ENCODE peak calls at places on chromosomes 11 and 22, in five cellular contexts. One of them, this sample, is unnamed. For H3K4me1 and H3K9me3, the result is how much of the 10 kb centered on the place peaks cover.

GRCh38 chr22:40178417-40179409 is 988 bp downstream of the TNRC6B start:
- DNase-seq in SK-N-SH: peak
- DNase-seq in ascending aorta: no peak
- DNase-seq in colonic mucosa: peak
- DNase-seq in ovary: no peak
- DNase-seq in this sample: no peak

GRCh38 chr11:114876231-114876630 is 197.9 kb downstream of the NXPE2 start:
- DNase-seq in SK-N-SH: no peak
- DNase-seq in ascending aorta: no peak
- DNase-seq in colonic mucosa: no peak
- DNase-seq in ovary: no peak
- DNase-seq in this sample: no peak

GRCh38 chr22:39360674-39361413 is 11.1 kb downstream of the SYNGR1 start:
- DNase-seq in SK-N-SH: no peak
- DNase-seq in ascending aorta: no peak
- DNase-seq in colonic mucosa: no peak
- DNase-seq in ovary: no peak
- DNase-seq in this sample: no peak

GRCh38 chr11:80702264-80702663 is 1261.4 kb upstream of the TENM4 start:
- DNase-seq in SK-N-SH: no peak
- DNase-seq in ascending aorta: no peak
- DNase-seq in colonic mucosa: no peak
- DNase-seq in ovary: no peak
- DNase-seq in this sample: no peak

GRCh38 chr11:113193894-113194293 is 120.5 kb upstream of the TTC12 start:
- DNase-seq in SK-N-SH: peak
- DNase-seq in ascending aorta: no peak
- DNase-seq in colonic mucosa: peak
- DNase-seq in ovary: peak
- DNase-seq in this sample: no peak

GRCh38 chr11:118530180-118530682 is 761 bp upstream of the TMEM25 start:
- DNase-seq in SK-N-SH: no peak
- DNase-seq in ascending aorta: no peak
- DNase-seq in colonic mucosa: peak
- DNase-seq in ovary: no peak
- DNase-seq in this sample: no peak

GRCh38 chr22:19889951-19890350 is 35.3 kb upstream of the GNB1L start:
- DNase-seq in SK-N-SH: no peak
- DNase-seq in ascending aorta: no peak
- DNase-seq in colonic mucosa: no peak
- DNase-seq in ovary: no peak
- DNase-seq in this sample: no peak

GRCh38 chr11:116567721-116568242 is 205.0 kb downstream of the BUD13 start:
- DNase-seq in SK-N-SH: no peak
- DNase-seq in ascending aorta: no peak
- DNase-seq in colonic mucosa: no peak
- DNase-seq in ovary: no peak
- DNase-seq in this sample: no peak

GRCh38 chr22:50731811-50732624 is 6.0 kb upstream of the ACR start:
- DNase-seq in SK-N-SH: peak
- DNase-seq in ascending aorta: peak
- DNase-seq in colonic mucosa: peak
- DNase-seq in ovary: peak
- DNase-seq in this sample: no peak

GRCh38 chr11:120612363-120613263 is 101.1 kb downstream of the GRIK4 start:
- DNase-seq in SK-N-SH: no peak
- DNase-seq in ascending aorta: no peak
- DNase-seq in colonic mucosa: peak
- DNase-seq in ovary: peak
- DNase-seq in this sample: no peak

GRCh38 chr11:3709977-3710376 is 38.8 kb upstream of the CHRNA10 start:
- DNase-seq in SK-N-SH: no peak
- DNase-seq in ascending aorta: no peak
- DNase-seq in colonic mucosa: no peak
- DNase-seq in ovary: no peak
- DNase-seq in this sample: no peak

GRCh38 chr22:19783531-19784395 is 23.2 kb downstream of the TBX1 start:
- DNase-seq in SK-N-SH: no peak
- DNase-seq in ascending aorta: no peak
- DNase-seq in colonic mucosa: no peak
- DNase-seq in ovary: no peak
- DNase-seq in this sample: no peak

GRCh38 chr11:9802291-9802861 is 138.5 kb downstream of the SWAP70 start:
- DNase-seq in SK-N-SH: peak
- DNase-seq in ascending aorta: no peak
- DNase-seq in colonic mucosa: no peak
- DNase-seq in ovary: no peak
- DNase-seq in this sample: no peak

GRCh38 chr11:1508986-1509385 is 22.4 kb upstream of the MOB2 start:
- DNase-seq in SK-N-SH: no peak
- DNase-seq in ascending aorta: no peak
- DNase-seq in colonic mucosa: no peak
- DNase-seq in ovary: no peak
- DNase-seq in this sample: no peak

GRCh38 chr11:67264260-67264659 is 2.0 kb upstream of the GRK2 start:
- DNase-seq in SK-N-SH: no peak
- DNase-seq in ascending aorta: no peak
- DNase-seq in colonic mucosa: no peak
- DNase-seq in ovary: no peak
- DNase-seq in this sample: no peak

GRCh38 chr11:75996523-75997272 is 181.7 kb downstream of the UVRAG start:
- DNase-seq in SK-N-SH: no peak
- DNase-seq in ascending aorta: no peak
- DNase-seq in colonic mucosa: no peak
- DNase-seq in ovary: no peak
- DNase-seq in this sample: no peak

GRCh38 chr11:126229782-126230540 is 18.4 kb downstream of the FAM118B start:
- DNase-seq in SK-N-SH: peak
- DNase-seq in ascending aorta: no peak
- DNase-seq in colonic mucosa: no peak
- DNase-seq in ovary: no peak
- DNase-seq in this sample: no peak

GRCh38 chr11:11931461-11932055 is 76.9 kb downstream of the DKK3 start:
- DNase-seq in SK-N-SH: peak
- DNase-seq in ascending aorta: no peak
- DNase-seq in colonic mucosa: no peak
- DNase-seq in ovary: no peak
- DNase-seq in this sample: no peak

GRCh38 chr11:106389096-106389495 is 311.6 kb downstream of the AASDHPPT start:
- DNase-seq in SK-N-SH: no peak
- DNase-seq in ascending aorta: no peak
- DNase-seq in colonic mucosa: no peak
- DNase-seq in ovary: no peak
- DNase-seq in this sample: no peak

GRCh38 chr11:1881442-1882264 is 10.0 kb downstream of the PRR33 start:
- DNase-seq in SK-N-SH: no peak
- DNase-seq in ascending aorta: no peak
- DNase-seq in colonic mucosa: peak
- DNase-seq in ovary: no peak
- DNase-seq in this sample: no peak

GRCh38 chr11:1388763-1389102 is 1.0 kb upstream of the BRSK2 start:
- DNase-seq in SK-N-SH: no peak
- DNase-seq in ascending aorta: no peak
- DNase-seq in colonic mucosa: no peak
- DNase-seq in ovary: no peak
- DNase-seq in this sample: no peak

GRCh38 chr22:31340360-31340759 is 5.8 kb downstream of the PATZ1 start:
- DNase-seq in SK-N-SH: no peak
- DNase-seq in ascending aorta: no peak
- DNase-seq in colonic mucosa: no peak
- DNase-seq in ovary: no peak
- DNase-seq in this sample: no peak
- H3K4me1 ChIP-seq in SK-N-SH: under half
- H3K4me1 ChIP-seq in ascending aorta: under half
- H3K4me1 ChIP-seq in colonic mucosa: under half
- H3K4me1 ChIP-seq in ovary: under half
- H3K4me1 ChIP-seq in this sample: under half

GRCh38 chr11:70674605-70675004 is 276.3 kb downstream of the CTTN start:
- DNase-seq in SK-N-SH: no peak
- DNase-seq in ascending aorta: no peak
- DNase-seq in colonic mucosa: no peak
- DNase-seq in ovary: no peak
- DNase-seq in this sample: no peak
- H3K9me3 ChIP-seq in SK-N-SH: under half
- H3K9me3 ChIP-seq in ascending aorta: under half
- H3K9me3 ChIP-seq in colonic mucosa: under half
- H3K9me3 ChIP-seq in ovary: under half
- H3K9me3 ChIP-seq in this sample: under half

GRCh38 chr11:78510597-78510996 is 64.1 kb downstream of the NARS2 start:
- DNase-seq in SK-N-SH: no peak
- DNase-seq in ascending aorta: no peak
- DNase-seq in colonic mucosa: no peak
- DNase-seq in ovary: no peak
- DNase-seq in this sample: no peak
- TF ChIP-seq CTCF in SK-N-SH: no peak
- TF ChIP-seq CTCF in ascending aorta: no peak
- TF ChIP-seq CTCF in colonic mucosa: no peak
- TF ChIP-seq CTCF in ovary: no peak
- TF ChIP-seq CTCF in this sample: no peak

GRCh38 chr11:64026575-64027213 is 9.0 kb upstream of the FLRT1 start:
- DNase-seq in SK-N-SH: no peak
- DNase-seq in ascending aorta: no peak
- DNase-seq in colonic mucosa: no peak
- DNase-seq in ovary: no peak
- DNase-seq in this sample: no peak

GRCh38 chr11:64025205-64025604 is 10.5 kb upstream of the FLRT1 start:
- DNase-seq in SK-N-SH: no peak
- DNase-seq in ascending aorta: no peak
- DNase-seq in colonic mucosa: no peak
- DNase-seq in ovary: no peak
- DNase-seq in this sample: no peak

GRCh38 chr11:64022125-64022784 is 13.5 kb upstream of the FLRT1 start:
- DNase-seq in SK-N-SH: no peak
- DNase-seq in ascending aorta: no peak
- DNase-seq in colonic mucosa: no peak
- DNase-seq in ovary: no peak
- DNase-seq in this sample: no peak

GRCh38 chr11:64021742-64022067 is 14.0 kb upstream of the FLRT1 start:
- DNase-seq in SK-N-SH: no peak
- DNase-seq in ascending aorta: no peak
- DNase-seq in colonic mucosa: no peak
- DNase-seq in ovary: no peak
- DNase-seq in this sample: no peak

GRCh38 chr11:64023731-64024710 is 11.7 kb upstream of the FLRT1 start:
- DNase-seq in SK-N-SH: no peak
- DNase-seq in ascending aorta: no peak
- DNase-seq in colonic mucosa: no peak
- DNase-seq in ovary: no peak
- DNase-seq in this sample: no peak
- H3K4me1 ChIP-seq in SK-N-SH: under half
- H3K4me1 ChIP-seq in ascending aorta: under half
- H3K4me1 ChIP-seq in colonic mucosa: under half
- H3K4me1 ChIP-seq in ovary: under half
- H3K4me1 ChIP-seq in this sample: under half

GRCh38 chr11:134515081-134515960 is 103.3 kb upstream of the B3GAT1 start:
- DNase-seq in SK-N-SH: no peak
- DNase-seq in ascending aorta: peak
- DNase-seq in colonic mucosa: peak
- DNase-seq in ovary: no peak
- DNase-seq in this sample: no peak
- H3K9me3 ChIP-seq in SK-N-SH: under half
- H3K9me3 ChIP-seq in ascending aorta: under half
- H3K9me3 ChIP-seq in colonic mucosa: under half
- H3K9me3 ChIP-seq in ovary: under half
- H3K9me3 ChIP-seq in this sample: under half

This sample was measured in thoracic aorta.